ENCODE peak calls at places on chromosomes 4 and X, in four cellular contexts. One of them, this sample, is unnamed.

GRCh38 chrX:42752730-42753129 is 25.2 kb downstream of the PPP1R2C start:
- DNase-seq in HepG2: no peak
- DNase-seq in K562: no peak
- DNase-seq in GM12878: no peak
- DNase-seq in this sample: no peak

GRCh38 chr4:185227131-185227551 is 17.7 kb downstream of the SNX25 start:
- DNase-seq in HepG2: peak
- DNase-seq in K562: no peak
- DNase-seq in GM12878: no peak
- DNase-seq in this sample: no peak

GRCh38 chrX:142156567-142156966 is 48.5 kb downstream of the MAGEC2 start:
- DNase-seq in HepG2: no peak
- DNase-seq in K562: peak
- DNase-seq in GM12878: no peak
- DNase-seq in this sample: no peak

GRCh38 chr4:161919442-161920220 is 244.2 kb downstream of the FSTL5 start:
- DNase-seq in HepG2: no peak
- DNase-seq in K562: no peak
- DNase-seq in GM12878: no peak
- DNase-seq in this sample: no peak

GRCh38 chr4:13597141-13597540 is 30.4 kb downstream of the BOD1L1 start:
- DNase-seq in HepG2: peak
- DNase-seq in K562: no peak
- DNase-seq in GM12878: no peak
- DNase-seq in this sample: no peak

GRCh38 chr4:182695842-182696241 is 221.3 kb downstream of the DCTD start:
- DNase-seq in HepG2: no peak
- DNase-seq in K562: no peak
- DNase-seq in GM12878: no peak
- DNase-seq in this sample: no peak

GRCh38 chr4:70938087-70938486 is 35.9 kb downstream of the MOB1B start:
- DNase-seq in HepG2: no peak
- DNase-seq in K562: peak
- DNase-seq in GM12878: no peak
- DNase-seq in this sample: peak

GRCh38 chr4:5782829-5783476 is 72.0 kb downstream of the EVC start:
- DNase-seq in HepG2: no peak
- DNase-seq in K562: no peak
- DNase-seq in GM12878: no peak
- DNase-seq in this sample: no peak

GRCh38 chrX:19602866-19603620 is 87.7 kb upstream of the MAP3K15 start:
- DNase-seq in HepG2: no peak
- DNase-seq in K562: peak
- DNase-seq in GM12878: no peak
- DNase-seq in this sample: no peak

GRCh38 chr4:172830295-172830764 is 338.3 kb upstream of the GALNT7 start:
- DNase-seq in HepG2: peak
- DNase-seq in K562: peak
- DNase-seq in GM12878: no peak
- DNase-seq in this sample: peak

GRCh38 chrX:151073767-151074166 is 90.6 kb downstream of the HMGB3 start:
- DNase-seq in HepG2: no peak
- DNase-seq in K562: no peak
- DNase-seq in GM12878: no peak
- DNase-seq in this sample: no peak

GRCh38 chr4:126779446-126780166 is 853.2 kb upstream of the INTU start:
- DNase-seq in HepG2: no peak
- DNase-seq in K562: peak
- DNase-seq in GM12878: no peak
- DNase-seq in this sample: no peak

GRCh38 chr4:107828315-107828714 is 3.6 kb downstream of the SGMS2 start:
- DNase-seq in HepG2: no peak
- DNase-seq in K562: no peak
- DNase-seq in GM12878: no peak
- DNase-seq in this sample: no peak

GRCh38 chrX:793216-793770 is 162.7 kb downstream of the SHOX start:
- DNase-seq in HepG2: no peak
- DNase-seq in K562: no peak
- DNase-seq in GM12878: no peak
- DNase-seq in this sample: no peak

GRCh38 chr4:95979961-95980876 is 140.3 kb downstream of the PDHA2 start:
- DNase-seq in HepG2: no peak
- DNase-seq in K562: no peak
- DNase-seq in GM12878: no peak
- DNase-seq in this sample: no peak

GRCh38 chr4:18051281-18051680 is 29.7 kb upstream of the LCORL start:
- DNase-seq in HepG2: no peak
- DNase-seq in K562: no peak
- DNase-seq in GM12878: no peak
- DNase-seq in this sample: no peak

GRCh38 chr4:124483043-124483906 is 229.3 kb downstream of the ANKRD50 start:
- DNase-seq in HepG2: no peak
- DNase-seq in K562: peak
- DNase-seq in GM12878: no peak
- DNase-seq in this sample: peak

GRCh38 chr4:155541716-155542115 is 124.9 kb upstream of the GUCY1A1 start:
- DNase-seq in HepG2: no peak
- DNase-seq in K562: no peak
- DNase-seq in GM12878: no peak
- DNase-seq in this sample: no peak

GRCh38 chr4:23060776-23061175 is 368.0 kb downstream of the GBA3 start:
- DNase-seq in HepG2: no peak
- DNase-seq in K562: no peak
- DNase-seq in GM12878: no peak
- DNase-seq in this sample: no peak

GRCh38 chr4:41287005-41287404 is 30.3 kb downstream of the UCHL1 start:
- DNase-seq in HepG2: no peak
- DNase-seq in K562: no peak
- DNase-seq in GM12878: no peak
- DNase-seq in this sample: no peak

GRCh38 chrX:33273521-33273920 is 62.2 kb upstream of the DMD start:
- DNase-seq in HepG2: no peak
- DNase-seq in K562: no peak
- DNase-seq in GM12878: no peak
- DNase-seq in this sample: no peak

GRCh38 chr4:126267689-126268088 is 952.9 kb downstream of the FAT4 start:
- DNase-seq in HepG2: no peak
- DNase-seq in K562: no peak
- DNase-seq in GM12878: no peak
- DNase-seq in this sample: no peak

GRCh38 chr4:107131295-107131694 is 95.2 kb upstream of the DKK2 start:
- DNase-seq in HepG2: no peak
- DNase-seq in K562: no peak
- DNase-seq in GM12878: no peak
- DNase-seq in this sample: no peak

GRCh38 chr4:112916868-112917267 is 132.6 kb upstream of the ANK2 start:
- DNase-seq in HepG2: no peak
- DNase-seq in K562: no peak
- DNase-seq in GM12878: no peak
- DNase-seq in this sample: no peak

GRCh38 chr4:162409048-162409447 is 245.2 kb upstream of the FSTL5 start:
- DNase-seq in HepG2: no peak
- DNase-seq in K562: no peak
- DNase-seq in GM12878: no peak
- DNase-seq in this sample: no peak

GRCh38 chr4:6561173-6561516 is 13.8 kb upstream of the MAN2B2 start:
- DNase-seq in HepG2: no peak
- DNase-seq in K562: no peak
- DNase-seq in GM12878: no peak
- DNase-seq in this sample: no peak

GRCh38 chr4:13325744-13326143 is 158.4 kb downstream of the RAB28 start:
- DNase-seq in HepG2: peak
- DNase-seq in K562: peak
- DNase-seq in GM12878: no peak
- DNase-seq in this sample: no peak

GRCh38 chr4:153472122-153473037 is 6.2 kb downstream of the TMEM131L start:
- DNase-seq in HepG2: no peak
- DNase-seq in K562: no peak
- DNase-seq in GM12878: peak
- DNase-seq in this sample: no peak

GRCh38 chr4:54064317-54065275 is at the start of gene CHIC2:
- DNase-seq in HepG2: peak
- DNase-seq in K562: peak
- DNase-seq in GM12878: peak
- DNase-seq in this sample: peak

GRCh38 chr4:54063737-54064316 is 578 bp downstream of the CHIC2 start:
- DNase-seq in HepG2: peak
- DNase-seq in K562: peak
- DNase-seq in GM12878: no peak
- DNase-seq in this sample: peak

GRCh38 chr4:54066718-54067129 is 2.3 kb upstream of the CHIC2 start:
- DNase-seq in HepG2: no peak
- DNase-seq in K562: peak
- DNase-seq in GM12878: no peak
- DNase-seq in this sample: no peak

GRCh38 chr4:54066088-54066415 is 1.6 kb upstream of the CHIC2 start:
- DNase-seq in HepG2: no peak
- DNase-seq in K562: peak
- DNase-seq in GM12878: no peak
- DNase-seq in this sample: no peak

GRCh38 chr4:54065282-54066087 is 1.1 kb upstream of the CHIC2 start:
- DNase-seq in HepG2: no peak
- DNase-seq in K562: peak
- DNase-seq in GM12878: no peak
- DNase-seq in this sample: no peak
- TF ChIP-seq FOXM1 in HepG2: no peak
- TF ChIP-seq FOXM1 in K562: no peak
- TF ChIP-seq FOXM1 in GM12878: no peak
- TF ChIP-seq FOXM1 in this sample: no peak

DNA sequence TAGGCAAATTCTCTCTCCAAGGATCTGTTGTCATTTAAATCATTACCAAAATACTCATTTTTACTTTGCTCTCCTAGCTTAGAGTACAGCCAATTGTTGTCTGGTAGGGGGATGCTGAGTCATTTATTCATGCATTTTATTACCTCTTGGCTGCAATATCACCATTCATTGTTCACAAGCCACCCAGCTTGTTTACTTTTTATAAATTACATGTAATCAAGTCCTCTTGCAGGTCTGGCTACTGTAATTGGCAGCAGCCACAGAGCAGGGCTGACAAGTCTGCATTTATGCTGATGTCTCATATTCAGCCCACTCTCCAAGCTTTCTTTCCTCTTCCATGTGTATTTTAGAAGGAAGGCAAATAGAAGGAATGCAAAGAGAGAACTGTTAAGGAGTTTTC is 15.4 kb downstream of the GAB1 start:
- DNase-seq in HepG2: no peak
- DNase-seq in K562: no peak
- DNase-seq in GM12878: no peak
- DNase-seq in this sample: peak
- TF ChIP-seq TAF1 in HepG2: no peak
- TF ChIP-seq TAF1 in K562: no peak
- TF ChIP-seq TAF1 in GM12878: no peak
- TF ChIP-seq TAF1 in this sample: no peak

GRCh38 chrX:106203315-106203714 is 35.2 kb downstream of the PWWP3B start:
- DNase-seq in HepG2: peak
- DNase-seq in K562: no peak
- DNase-seq in GM12878: no peak
- DNase-seq in this sample: no peak
- TF ChIP-seq CTCF in HepG2: no peak
- TF ChIP-seq CTCF in K562: no peak
- TF ChIP-seq CTCF in GM12878: no peak
- TF ChIP-seq CTCF in this sample: no peak

GRCh38 chr4:2534904-2535385 is 1.5 kb upstream of the FAM193A start:
- DNase-seq in HepG2: peak
- DNase-seq in K562: peak
- DNase-seq in GM12878: no peak
- DNase-seq in this sample: peak

GRCh38 chr4:2536193-2537010 is at the start of gene FAM193A:
- DNase-seq in HepG2: peak
- DNase-seq in K562: peak
- DNase-seq in GM12878: peak
- DNase-seq in this sample: peak

GRCh38 chr4:2537011-2537830 is 774 bp downstream of the FAM193A start:
- DNase-seq in HepG2: peak
- DNase-seq in K562: peak
- DNase-seq in GM12878: no peak
- DNase-seq in this sample: peak

DNA sequence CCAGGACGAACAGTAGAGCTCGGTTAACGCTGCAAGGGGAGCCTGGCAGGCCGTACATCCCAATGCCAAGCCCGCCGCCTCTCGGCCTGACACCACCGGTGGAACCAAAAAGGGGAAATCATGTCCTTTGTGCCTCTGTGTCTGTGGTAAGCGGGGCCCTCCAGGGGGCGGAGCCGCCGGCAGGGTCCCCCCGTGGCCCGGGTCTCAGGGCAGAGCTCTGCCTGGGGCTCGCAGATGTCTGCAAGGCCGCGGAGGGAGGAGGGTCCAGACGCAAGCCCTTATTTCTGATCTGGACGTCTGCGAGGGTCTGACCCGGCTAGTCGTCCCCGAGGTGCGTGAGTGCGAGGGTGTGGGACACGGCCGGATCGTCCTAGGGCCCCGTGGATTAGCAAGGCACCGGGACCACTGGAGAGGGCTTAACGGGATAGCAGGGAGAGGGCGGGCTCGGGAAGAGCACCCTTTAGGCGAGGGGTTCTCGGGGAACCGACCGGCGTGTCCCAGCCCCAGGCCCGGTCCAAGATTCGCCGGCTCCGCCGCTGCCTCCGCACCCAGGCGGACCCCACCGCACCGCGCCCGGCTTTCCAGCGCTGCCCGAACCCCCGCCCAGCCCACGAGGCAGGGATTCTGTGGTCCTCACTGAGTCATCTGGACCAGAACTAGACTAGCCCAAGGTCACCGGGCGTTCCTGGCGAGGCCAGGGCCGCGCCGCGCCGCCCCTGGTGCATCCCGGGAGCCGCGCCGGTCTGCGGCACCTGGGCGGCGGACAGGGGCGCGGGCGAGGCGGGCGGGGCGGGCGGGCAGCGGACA is 858 bp upstream of the FAM193A start:
- DNase-seq in HepG2: peak
- DNase-seq in K562: peak
- DNase-seq in GM12878: no peak
- DNase-seq in this sample: peak
- TF ChIP-seq FOXM1 in HepG2: no peak
- TF ChIP-seq FOXM1 in K562: no peak
- TF ChIP-seq FOXM1 in GM12878: no peak
- TF ChIP-seq FOXM1 in this sample: no peak